ENCODE peak calls at places on chromosomes 7 and 10, in ten cellular contexts. S is sigmoid colon, Z is suprapubic skin, G is Panc1, Q is vagina, U is endothelial cell of umbilical vein, A is upper lobe of left lung, H is GM23338, D is transverse colon, M is HCT116. F is an unnamed sample.
A peak's percentile ranks its signal among the peaks of the same experiment; 100 is the strongest.

GRCh38 chr10:124674768-124675222 is 69.4 kb downstream of the FAM53B start:
- DNase-seq in S (no peak), Z (no peak), G (no peak), Q (no peak), U (no peak), A (peak; percentile 57), H (no peak), D (no peak), M (no peak), F (no peak)

GRCh38 chr7:22452142-22452763 is 47.7 kb downstream of the STEAP1B start:
- DNase-seq in S (no peak), Z (no peak), G (peak; percentile 17), Q (no peak), U (peak; percentile 51), A (no peak), H (peak; percentile 95), D (peak; percentile 75), M (peak; percentile 42), F (no peak)

GRCh38 chr10:17616403-17617030 is 657 bp downstream of the HACD1 start:
- DNase-seq in S (peak; percentile 90), Z (peak; percentile 84), G (no peak), Q (no peak), U (peak; percentile 44), A (peak; percentile 94), H (peak; percentile 94), D (peak; percentile 68), M (peak; percentile 21), F (peak; percentile 67)

GRCh38 chr7:69603351-69603750 is 5.1 kb downstream of the AUTS2 start:
- DNase-seq in S (no peak), Z (no peak), G (no peak), Q (no peak), U (no peak), A (no peak), H (no peak), D (no peak), M (no peak), F (no peak)

GRCh38 chr7:41777894-41778596 is 75.2 kb upstream of the INHBA start:
- DNase-seq in S (no peak), Z (no peak), G (no peak), Q (no peak), U (no peak), A (no peak), H (no peak), D (no peak), M (no peak), F (no peak)

GRCh38 chr7:78970440-78970916 is 483.0 kb downstream of the MAGI2 start:
- DNase-seq in S (no peak), Z (no peak), G (peak; percentile 13), Q (no peak), U (no peak), A (no peak), H (peak; percentile 40), D (no peak), M (no peak), F (no peak)

GRCh38 chr10:29881336-29881751 is 178.0 kb downstream of the JCAD start:
- DNase-seq in S (peak; percentile 74), Z (no peak), G (no peak), Q (no peak), U (no peak), A (no peak), H (no peak), D (no peak), M (no peak), F (peak; percentile 35)

GRCh38 chr7:81162771-81163525 is 244.1 kb upstream of the SEMA3C start:
- DNase-seq in S (no peak), Z (no peak), G (no peak), Q (no peak), U (no peak), A (no peak), H (no peak), D (no peak), M (no peak), F (no peak)

GRCh38 chr10:103181244-103181643 is 11.8 kb downstream of the NT5C2 start:
- DNase-seq in S (no peak), Z (no peak), G (no peak), Q (no peak), U (peak; percentile 91), A (no peak), H (no peak), D (no peak), M (no peak), F (no peak)

GRCh38 chr10:72297281-72297967 is 23.7 kb downstream of the DDIT4 start:
- DNase-seq in S (peak; percentile 93), Z (peak; percentile 95), G (no peak), Q (no peak), U (peak; percentile 85), A (peak; percentile 88), H (peak; percentile 28), D (peak; percentile 91), M (no peak), F (peak; percentile 62)

GRCh38 chr7:45053941-45054340 is 34.8 kb downstream of the NACAD start:
- DNase-seq in S (no peak), Z (peak; percentile 57), G (no peak), Q (no peak), U (no peak), A (no peak), H (no peak), D (no peak), M (no peak), F (no peak)

GRCh38 chr7:45053401-45053800 is 35.4 kb downstream of the NACAD start:
- DNase-seq in S (no peak), Z (peak; percentile 18), G (no peak), Q (no peak), U (no peak), A (no peak), H (no peak), D (no peak), M (no peak), F (no peak)

GRCh38 chr7:45055016-45055415 is 33.8 kb downstream of the NACAD start:
- DNase-seq in S (no peak), Z (peak; percentile 16), G (no peak), Q (no peak), U (no peak), A (no peak), H (no peak), D (no peak), M (no peak), F (peak; percentile 7)

GRCh38 chr7:45055594-45056219 is 33.1 kb downstream of the NACAD start:
- DNase-seq in S (no peak), Z (peak; percentile 13), G (no peak), Q (no peak), U (no peak), A (no peak), H (no peak), D (no peak), M (no peak), F (no peak)

GRCh38 chr7:45054442-45054841 is 34.3 kb downstream of the NACAD start:
- DNase-seq in S (no peak), Z (peak; percentile 48), G (no peak), Q (no peak), U (no peak), A (no peak), H (no peak), D (no peak), M (no peak), F (peak; percentile 34)
- H3K36me3 ChIP-seq in S (no peaks in the 10 kb centered on the region), Z (peaks cover 10% of the 10 kb centered on the region), G (no peaks in the 10 kb centered on the region), Q (no peaks in the 10 kb centered on the region), U (no peaks in the 10 kb centered on the region), A (no peaks in the 10 kb centered on the region), H (no peaks in the 10 kb centered on the region), D (no peaks in the 10 kb centered on the region), M (no peaks in the 10 kb centered on the region), F (no peaks in the 10 kb centered on the region)

GRCh38 chr10:76869931-76870330 is 767.7 kb downstream of the KCNMA1 start:
- DNase-seq in S (no peak), Z (no peak), G (no peak), Q (no peak), U (no peak), A (peak; percentile 22), H (no peak), D (no peak), M (no peak), F (peak; percentile 60)

GRCh38 chr10:76874896-76875295 is 762.7 kb downstream of the KCNMA1 start:
- DNase-seq in S (no peak), Z (no peak), G (no peak), Q (no peak), U (no peak), A (no peak), H (no peak), D (no peak), M (no peak), F (peak; percentile 48)

GRCh38 chr10:76868088-76868949 is 769.3 kb downstream of the KCNMA1 start:
- DNase-seq in S (no peak), Z (no peak), G (no peak), Q (no peak), U (no peak), A (no peak), H (no peak), D (no peak), M (no peak), F (no peak)

GRCh38 chr10:76874151-76874550 is 763.5 kb downstream of the KCNMA1 start:
- DNase-seq in S (peak; percentile 72), Z (no peak), G (no peak), Q (no peak), U (no peak), A (no peak), H (no peak), D (no peak), M (no peak), F (no peak)

GRCh38 chr10:76871697-76872295 is 765.8 kb downstream of the KCNMA1 start:
- DNase-seq in S (no peak), Z (no peak), G (no peak), Q (no peak), U (no peak), A (no peak), H (no peak), D (no peak), M (no peak), F (no peak)
- H3K4me3 ChIP-seq in S (no peak overlapping the region), Z (no peak overlapping the region), G (no peak overlapping the region), Q (no peak overlapping the region), U (no peak overlapping the region), A (no peak overlapping the region), H (no peak overlapping the region), D (no peak overlapping the region), M (no peak overlapping the region), F (no peak overlapping the region)

GRCh38 chr7:28179081-28180030 is 1.2 kb downstream of the JAZF1 start:
- DNase-seq in S (peak; percentile 84), Z (peak; percentile 88), G (no peak), Q (no peak), U (peak; percentile 21), A (peak; percentile 96), H (peak; percentile 76), D (peak; percentile 79), M (no peak), F (peak; percentile 63)
- TF ChIP-seq POLR2AphosphoS5 in S (peak; percentile 36), Z (no peak), G (no peak), Q (no peak), U (peak; percentile 17), A (no peak), H (no peak), D (no peak), M (no peak), F (no peak)

DNA sequence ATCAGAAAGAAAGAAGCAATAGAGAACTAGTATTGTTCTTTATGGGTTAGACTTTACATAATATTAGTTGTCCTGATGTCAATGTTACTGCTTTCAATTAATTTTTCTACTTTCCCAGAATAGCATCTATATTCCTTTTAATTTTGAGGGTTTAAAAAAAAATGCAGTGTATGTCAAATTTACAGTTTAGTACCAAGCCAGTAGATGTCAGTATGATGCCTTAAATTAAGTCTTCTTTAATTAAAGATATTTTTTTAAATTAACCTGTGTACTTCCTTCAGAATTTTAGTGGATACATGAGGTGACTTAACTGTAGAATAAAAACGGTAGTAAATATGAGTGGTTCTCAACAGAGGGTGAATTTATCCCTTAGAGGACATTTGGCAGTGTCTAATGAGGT is 35.2 kb upstream of the STOX1 start:
- DNase-seq in S (no peak), Z (no peak), G (no peak), Q (no peak), U (peak; percentile 8), A (no peak), H (peak; percentile 11), D (no peak), M (no peak), F (no peak)
- H3K36me3 ChIP-seq in S (peaks cover 22% of the 10 kb centered on the region), Z (peaks cover 67% of the 10 kb centered on the region), G (peaks cover 29% of the 10 kb centered on the region), Q (peaks cover 9% of the 10 kb centered on the region), U (peaks cover 8% of the 10 kb centered on the region), A (peaks cover 20% of the 10 kb centered on the region), H (peaks cover 54% of the 10 kb centered on the region), D (peaks cover 44% of the 10 kb centered on the region), M (peaks cover 32% of the 10 kb centered on the region), F (no peaks in the 10 kb centered on the region)